ENCODE peak calls at places on chromosomes 13 and 19, in seven cellular contexts. B is cardiac muscle cell, U is AG04450, G is fibroblast of the aortic adventitia, Y is progenitor cell of endocrine pancreas, S is adrenal gland, Z is thoracic aorta. V is an unnamed sample.

GRCh38 chr13:23799945-23800344 is 89.3 kb downstream of the MIPEP start:
- DNase-seq in B (no peak), U (no peak), G (no peak), Y (no peak), S (no peak), Z (no peak), V (no peak)

GRCh38 chr13:73417012-73417615 is 358.3 kb downstream of the KLF5 start:
- DNase-seq in B (no peak), U (no peak), G (no peak), Y (no peak), S (no peak), Z (no peak), V (no peak)

GRCh38 chr13:48018637-48019036 is 17.6 kb upstream of the SUCLA2 start:
- DNase-seq in B (no peak), U (no peak), G (no peak), Y (no peak), S (no peak), Z (no peak), V (no peak)

GRCh38 chr19:16496613-16496983 is 404 bp downstream of the C19orf44 start:
- DNase-seq in B (no peak), U (no peak), G (peak), Y (no peak), S (peak), Z (peak), V (no peak)

GRCh38 chr19:38836438-38837303 is 5.1 kb upstream of the ECH1 start:
- DNase-seq in B (no peak), U (no peak), G (no peak), Y (no peak), S (no peak), Z (no peak), V (no peak)

GRCh38 chr13:52738719-52739467 is 727 bp downstream of the CNMD start:
- DNase-seq in B (peak), U (no peak), G (no peak), Y (peak), S (no peak), Z (no peak), V (peak)

GRCh38 chr13:30869491-30869890 is 36.6 kb upstream of the MEDAG start:
- DNase-seq in B (no peak), U (no peak), G (peak), Y (no peak), S (no peak), Z (no peak), V (no peak)

GRCh38 chr13:94595943-94596574 is at the start of gene TGDS:
- DNase-seq in B (peak), U (peak), G (peak), Y (peak), S (peak), Z (peak), V (peak)

GRCh38 chr13:100984349-100984748 is 309.8 kb upstream of the TMTC4 start:
- DNase-seq in B (no peak), U (no peak), G (no peak), Y (no peak), S (no peak), Z (no peak), V (no peak)

GRCh38 chr19:15456871-15457700 is 7.3 kb downstream of the RASAL3 start:
- DNase-seq in B (peak), U (no peak), G (no peak), Y (no peak), S (no peak), Z (no peak), V (no peak)

GRCh38 chr19:55136399-55137102 is 12.5 kb downstream of the TNNT1 start:
- DNase-seq in B (no peak), U (no peak), G (no peak), Y (no peak), S (no peak), Z (no peak), V (no peak)

GRCh38 chr19:11767633-11768133 is 883 bp downstream of the ZNF441 start:
- DNase-seq in B (peak), U (no peak), G (peak), Y (peak), S (peak), Z (no peak), V (peak)

GRCh38 chr19:49689133-49690072 is at the start of gene ADM5:
- DNase-seq in B (peak), U (no peak), G (no peak), Y (peak), S (no peak), Z (no peak), V (no peak)

GRCh38 chr19:40614595-40615411 is 13.6 kb downstream of the LTBP4 start:
- DNase-seq in B (peak), U (peak), G (peak), Y (no peak), S (peak), Z (no peak), V (no peak)

GRCh38 chr13:50693755-50694154 is 149.7 kb downstream of the DLEU7 start:
- DNase-seq in B (peak), U (no peak), G (peak), Y (no peak), S (peak), Z (no peak), V (no peak)

GRCh38 chr13:69935043-69935442 is 172.6 kb upstream of the ATXN8OS start:
- DNase-seq in B (no peak), U (no peak), G (no peak), Y (no peak), S (no peak), Z (no peak), V (no peak)

GRCh38 chr13:37753776-37754175 is 115.8 kb downstream of the TRPC4 start:
- DNase-seq in B (no peak), U (no peak), G (no peak), Y (no peak), S (no peak), Z (no peak), V (no peak)

GRCh38 chr19:1221141-1221903 is 15.7 kb downstream of the STK11 start:
- DNase-seq in B (no peak), U (no peak), G (peak), Y (no peak), S (peak), Z (no peak), V (no peak)

GRCh38 chr19:11264452-11265176 is 2.3 kb upstream of the DOCK6 start:
- DNase-seq in B (no peak), U (no peak), G (no peak), Y (no peak), S (no peak), Z (no peak), V (no peak)

GRCh38 chr19:3483226-3483628 is at the start of gene SMIM44:
- DNase-seq in B (no peak), U (no peak), G (no peak), Y (no peak), S (no peak), Z (no peak), V (no peak)

GRCh38 chr13:34886987-34887386 is 55.1 kb upstream of the NBEA start:
- DNase-seq in B (no peak), U (no peak), G (no peak), Y (no peak), S (no peak), Z (no peak), V (no peak)

GRCh38 chr13:85995788-85996418 is 196.7 kb upstream of the SLITRK6 start:
- DNase-seq in B (no peak), U (no peak), G (no peak), Y (no peak), S (no peak), Z (no peak), V (no peak)

GRCh38 chr19:21463449-21464105 is 41.8 kb upstream of the ZNF429 start:
- DNase-seq in B (peak), U (no peak), G (no peak), Y (peak), S (peak), Z (no peak), V (no peak)

GRCh38 chr13:50208826-50209335 is 193.6 kb downstream of the KCNRG start:
- DNase-seq in B (peak), U (peak), G (peak), Y (no peak), S (peak), Z (no peak), V (no peak)

GRCh38 chr19:6312018-6312417 is 21.4 kb downstream of the ACER1 start:
- DNase-seq in B (no peak), U (no peak), G (no peak), Y (no peak), S (no peak), Z (no peak), V (no peak)

GRCh38 chr19:7874080-7874856 is at the start of gene PRR36:
- DNase-seq in B (peak), U (no peak), G (no peak), Y (peak), S (no peak), Z (no peak), V (no peak)

GRCh38 chr19:7397687-7398086 is 49.0 kb downstream of the ARHGEF18 start:
- DNase-seq in B (no peak), U (peak), G (peak), Y (no peak), S (no peak), Z (no peak), V (no peak)

GRCh38 chr19:12155324-12155723 is 1.2 kb downstream of the ZNF625 start:
- DNase-seq in B (no peak), U (no peak), G (peak), Y (no peak), S (no peak), Z (no peak), V (no peak)

GRCh38 chr13:30154531-30154930 is 152.8 kb downstream of the KATNAL1 start:
- DNase-seq in B (no peak), U (no peak), G (no peak), Y (no peak), S (no peak), Z (no peak), V (no peak)

GRCh38 chr19:6551607-6552450 is 21.0 kb downstream of the TNFSF9 start:
- DNase-seq in B (peak), U (no peak), G (peak), Y (peak), S (no peak), Z (no peak), V (peak)

DNA sequence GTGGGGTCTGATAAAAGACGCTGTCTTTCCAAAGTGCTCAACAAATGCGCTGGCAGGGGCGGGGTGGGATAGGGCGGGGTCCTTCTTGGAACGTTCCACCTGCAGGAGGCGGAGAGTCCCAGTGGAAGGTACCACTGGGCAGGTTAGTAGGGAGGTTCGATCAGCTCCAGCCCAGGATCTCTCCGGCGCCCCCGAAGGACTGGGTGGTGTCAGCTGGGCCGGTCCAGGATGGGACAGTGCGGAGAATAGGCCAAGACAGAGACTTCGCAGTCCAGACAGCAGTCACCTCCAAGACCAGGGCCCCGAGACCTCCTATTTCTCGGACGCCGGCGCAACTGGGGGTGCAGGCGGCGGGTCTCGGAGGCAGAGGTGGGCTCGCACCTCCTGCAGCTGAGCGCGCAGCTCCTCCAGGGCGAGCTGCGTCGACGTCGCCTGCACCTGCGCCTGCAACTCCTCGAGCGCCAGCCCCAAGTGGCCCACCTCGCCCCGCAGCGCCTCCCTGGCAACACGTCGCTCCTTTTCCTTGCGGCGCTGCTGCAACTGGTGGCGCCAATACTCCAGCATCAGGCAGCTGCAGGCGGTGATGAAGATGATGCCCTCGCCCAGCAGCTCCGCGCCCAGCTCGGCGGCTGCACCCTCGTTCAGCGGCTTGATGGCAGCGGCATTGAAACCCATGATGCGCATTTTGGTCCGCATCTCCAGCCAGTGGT is 21.6 kb downstream of the VASP start:
- DNase-seq in B (peak), U (no peak), G (no peak), Y (peak), S (peak), Z (no peak), V (no peak)
- TF ChIP-seq CTCF in B (no peak), U (no peak), G (no peak), Y (no peak), S (no peak), Z (no peak), V (no peak)

GRCh38 chr13:107144432-107144831 is 576.5 kb upstream of the ARGLU1 start:
- DNase-seq in B (no peak), U (no peak), G (no peak), Y (no peak), S (no peak), Z (no peak), V (no peak)
- TF ChIP-seq CTCF in B (no peak), U (peak), G (no peak), Y (peak), S (no peak), Z (no peak), V (no peak)

GRCh38 chr19:29202281-29202680 is 10.7 kb downstream of the UQCRFS1 start:
- DNase-seq in B (no peak), U (no peak), G (no peak), Y (no peak), S (no peak), Z (no peak), V (no peak)
- TF ChIP-seq CTCF in B (no peak), U (no peak), G (no peak), Y (no peak), S (no peak), Z (no peak), V (no peak)

GRCh38 chr19:13718733-13719132 is 45.6 kb upstream of the MRI1 start:
- DNase-seq in B (peak), U (peak), G (peak), Y (no peak), S (no peak), Z (no peak), V (no peak)
- TF ChIP-seq CTCF in B (no peak), U (peak), G (peak), Y (peak), S (no peak), Z (peak), V (no peak)

V was measured in natural killer cell.